ENCODE peak calls at places on chromosome 17, in seven cellular contexts. Z is brain microvascular endothelial cell, O is keratinocyte, R is MM.1S, T is choroid plexus epithelial cell, Y is GM23248, L is activated T-helper 1 cell treated with Interleukin-2 at 50 U/mL for 16 hours. D is an unnamed sample.

GRCh38 chr17:49146620-49147306 is 14.2 kb downstream of the B4GALNT2 start:
- DNase-seq in Z (peak), O (peak), R (no peak), T (peak), Y (peak), L (no peak), D (peak)

GRCh38 chr17:1179635-1180433 is at the start of gene ABR:
- DNase-seq in Z (no peak), O (no peak), R (no peak), T (peak), Y (peak), L (peak), D (peak)

GRCh38 chr17:70478883-70479282 is 309.6 kb downstream of the KCNJ2 start:
- DNase-seq in Z (no peak), O (no peak), R (no peak), T (no peak), Y (no peak), L (no peak), D (no peak)

GRCh38 chr17:73770115-73770848 is 126.0 kb upstream of the SDK2 start:
- DNase-seq in Z (peak), O (peak), R (no peak), T (peak), Y (peak), L (no peak), D (peak)

GRCh38 chr17:10606110-10606509 is 51.0 kb downstream of the MYH3 start:
- DNase-seq in Z (no peak), O (no peak), R (no peak), T (no peak), Y (no peak), L (no peak), D (no peak)

GRCh38 chr17:3992370-3992769 is 28.1 kb upstream of the ATP2A3 start:
- DNase-seq in Z (no peak), O (no peak), R (no peak), T (no peak), Y (no peak), L (no peak), D (no peak)

GRCh38 chr17:4136373-4136772 is 6.5 kb downstream of the ZZEF1 start:
- DNase-seq in Z (no peak), O (no peak), R (no peak), T (peak), Y (no peak), L (no peak), D (peak)

GRCh38 chr17:61354895-61355294 is 44.7 kb upstream of the TBX2 start:
- DNase-seq in Z (no peak), O (no peak), R (no peak), T (no peak), Y (no peak), L (no peak), D (no peak)

GRCh38 chr17:64155751-64156544 is 26.0 kb upstream of the ERN1 start:
- DNase-seq in Z (no peak), O (no peak), R (no peak), T (peak), Y (peak), L (no peak), D (peak)

GRCh38 chr17:81808778-81809555 is 5.0 kb downstream of the GCGR start:
- DNase-seq in Z (no peak), O (no peak), R (no peak), T (no peak), Y (no peak), L (no peak), D (no peak)

GRCh38 chr17:45719335-45720071 is 64.6 kb upstream of the CRHR1 start:
- DNase-seq in Z (peak), O (no peak), R (no peak), T (peak), Y (peak), L (no peak), D (peak)

GRCh38 chr17:61404702-61405046 is 5.0 kb downstream of the TBX2 start:
- DNase-seq in Z (no peak), O (no peak), R (no peak), T (no peak), Y (no peak), L (no peak), D (peak)

GRCh38 chr17:3043737-3044365 is 19.6 kb downstream of the OR1D5 start:
- DNase-seq in Z (no peak), O (no peak), R (peak), T (no peak), Y (no peak), L (no peak), D (no peak)

GRCh38 chr17:42179911-42180410 is 981 bp downstream of the KCNH4 start:
- DNase-seq in Z (no peak), O (no peak), R (no peak), T (peak), Y (peak), L (no peak), D (peak)

GRCh38 chr17:27526603-27527002 is 70.4 kb downstream of the KSR1 start:
- DNase-seq in Z (peak), O (no peak), R (no peak), T (peak), Y (peak), L (no peak), D (peak)

GRCh38 chr17:16920628-16921020 is 51.3 kb downstream of the TNFRSF13B start:
- DNase-seq in Z (no peak), O (no peak), R (no peak), T (no peak), Y (no peak), L (no peak), D (no peak)

D was measured in IMR-90.